ENCODE peak calls at places on chromosome 21, in nine cellular contexts. D is AG09309, B is lower lobe of right lung, N is tibial nerve, S is left ventricle myocardium inferior, F is HFF-Myc, L is Caco-2, P is neural progenitor cell, E is epithelial cell of proximal tubule. X is an unnamed sample.

GRCh38 chr21:31132574-31133242 is 94.4 kb upstream of the KRTAP19-8 start:
- DNase-seq in L (no peak), B (no peak), P (no peak), F (no peak), D (no peak), S (no peak), N (no peak), E (no peak), X (no peak)

GRCh38 chr21:28016571-28016970 is 976.1 kb downstream of the LTN1 start:
- DNase-seq in E (no peak), N (no peak), B (no peak), S (no peak), D (no peak), P (no peak), F (no peak), L (no peak), X (no peak)

GRCh38 chr21:25733859-25734653 is 648 bp downstream of the ATP5PF start:
- DNase-seq in N (no peak), S (no peak), P (no peak), B (no peak), L (no peak), F (no peak), E (no peak), D (no peak), X (no peak)

GRCh38 chr21:35643176-35643575 is 417.1 kb downstream of the SETD4 start:
- DNase-seq in S (no peak), N (no peak), F (no peak), B (no peak), P (no peak), E (no peak), D (no peak), L (no peak), X (no peak)

GRCh38 chr21:36572091-36572490 is 92.2 kb upstream of the CLDN14 start:
- DNase-seq in P (no peak), N (no peak), F (no peak), E (no peak), S (no peak), L (no peak), D (no peak), B (no peak), X (no peak)

GRCh38 chr21:32335601-32336575 is 37.2 kb downstream of the MRAP start:
- DNase-seq in B (no peak), S (no peak), D (no peak), E (no peak), F (no peak), L (no peak), P (no peak), N (no peak), X (no peak)

GRCh38 chr21:24272527-24272938 is 1334.7 kb downstream of the MRPL39 start:
- DNase-seq in P (no peak), D (no peak), N (no peak), F (no peak), L (peak), E (no peak), S (no peak), B (no peak), X (no peak)

GRCh38 chr21:21547368-21547953 is 549.3 kb downstream of the NCAM2 start:
- DNase-seq in P (no peak), D (no peak), F (no peak), N (no peak), S (no peak), L (no peak), B (no peak), E (no peak), X (no peak)

GRCh38 chr21:17550671-17551308 is 37.9 kb downstream of the CXADR start:
- DNase-seq in L (no peak), D (no peak), P (no peak), F (no peak), E (no peak), S (no peak), B (no peak), N (no peak), X (no peak)

GRCh38 chr21:29719561-29719960 is 220.2 kb downstream of the GRIK1 start:
- DNase-seq in D (no peak), N (no peak), P (no peak), S (no peak), F (no peak), E (no peak), B (no peak), L (no peak), X (no peak)

GRCh38 chr21:8997011-8997440 is 1524.4 kb upstream of the TPTE start:
- DNase-seq in B (no peak), N (no peak), P (no peak), E (no peak), F (no peak), L (no peak), S (no peak), D (no peak), X (no peak)

GRCh38 chr21:8991968-8992621 is 1529.3 kb upstream of the TPTE start:
- DNase-seq in D (no peak), B (no peak), F (no peak), N (no peak), E (no peak), P (no peak), S (no peak), L (no peak), X (no peak)

GRCh38 chr21:37565530-37566223 is 199.1 kb downstream of the DYRK1A start:
- DNase-seq in L (peak), S (no peak), D (no peak), E (no peak), N (no peak), F (no peak), P (no peak), B (no peak), X (no peak)

DNA sequence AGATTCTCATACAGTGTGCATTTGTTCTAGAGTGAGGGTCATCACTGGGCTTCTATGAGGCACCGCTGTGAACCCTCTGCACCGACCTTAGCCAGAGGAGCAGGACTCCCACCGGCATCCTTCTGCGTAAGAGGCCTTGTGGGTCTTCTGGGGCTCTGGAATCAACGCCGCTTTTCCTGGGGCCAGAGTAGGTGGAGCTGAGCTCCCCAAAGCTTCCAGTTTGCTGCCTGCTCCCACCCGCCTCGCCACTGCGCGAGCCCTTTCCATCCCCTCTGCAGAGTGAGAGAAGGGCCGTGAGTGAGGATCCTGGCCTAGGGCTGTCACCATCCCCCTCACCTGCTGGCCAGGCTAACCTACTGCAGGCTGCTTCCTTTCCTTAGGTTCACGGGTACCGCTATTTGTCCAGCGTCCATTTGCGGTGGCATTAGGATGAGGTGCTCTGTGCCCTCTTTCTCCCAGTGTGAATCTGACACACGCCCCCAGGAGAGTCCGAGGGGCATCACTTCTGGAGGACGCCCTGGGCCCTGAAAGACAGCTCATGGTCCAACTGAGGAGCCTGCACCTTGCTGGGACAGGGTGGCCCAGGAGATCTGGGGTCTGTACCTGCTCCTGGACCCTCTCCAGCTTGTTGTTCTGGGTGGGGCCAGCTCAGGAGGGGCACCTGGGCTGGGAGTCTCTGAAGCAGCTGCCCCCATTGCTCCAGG is 36.2 kb downstream of the UMODL1 start:
- DNase-seq in D (no peak), B (peak), L (no peak), E (no peak), P (peak), N (no peak), F (no peak), S (no peak), X (no peak)
- TF ChIP-seq CTCF in D (no peak), B (no peak), L (peak), E (no peak), P (no peak), N (no peak), F (no peak), S (no peak), X (no peak)

DNA sequence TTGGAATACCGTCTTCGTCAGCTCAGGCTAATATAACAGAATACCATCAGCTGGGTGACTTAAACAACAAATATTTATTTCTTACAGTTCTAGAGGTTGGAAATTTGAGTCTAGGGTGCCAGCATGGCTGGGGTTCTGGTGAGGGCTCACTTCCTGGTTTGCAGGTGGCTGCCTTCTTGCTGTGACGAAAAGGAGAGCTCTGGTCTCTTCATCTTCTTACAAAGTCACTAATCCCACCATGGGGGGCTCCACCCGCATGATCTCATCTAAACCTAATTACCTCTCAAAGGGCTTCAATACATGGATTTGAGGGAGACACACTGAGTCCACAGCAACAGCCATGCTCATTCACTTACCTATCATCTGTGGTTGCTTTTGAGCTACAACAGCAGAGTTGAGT is 78.3 kb downstream of the PSMG1 start:
- DNase-seq in E (no peak), D (no peak), S (no peak), B (no peak), L (no peak), N (no peak), F (no peak), P (peak), X (no peak)
- H3K4me3 ChIP-seq in E (no peak), D (no peak), S (no peak), B (no peak), L (no peak), N (no peak), F (no peak), P (no peak), X (no peak)

GRCh38 chr21:39153373-39153772 is 29.9 kb downstream of the PSMG1 start:
- DNase-seq in F (no peak), S (no peak), P (peak), L (no peak), N (no peak), B (no peak), E (no peak), D (no peak), X (peak)
- TF ChIP-seq CTCF in F (peak), S (peak), P (peak), L (peak), N (no peak), B (peak), E (peak), D (peak), X (peak)

DNA sequence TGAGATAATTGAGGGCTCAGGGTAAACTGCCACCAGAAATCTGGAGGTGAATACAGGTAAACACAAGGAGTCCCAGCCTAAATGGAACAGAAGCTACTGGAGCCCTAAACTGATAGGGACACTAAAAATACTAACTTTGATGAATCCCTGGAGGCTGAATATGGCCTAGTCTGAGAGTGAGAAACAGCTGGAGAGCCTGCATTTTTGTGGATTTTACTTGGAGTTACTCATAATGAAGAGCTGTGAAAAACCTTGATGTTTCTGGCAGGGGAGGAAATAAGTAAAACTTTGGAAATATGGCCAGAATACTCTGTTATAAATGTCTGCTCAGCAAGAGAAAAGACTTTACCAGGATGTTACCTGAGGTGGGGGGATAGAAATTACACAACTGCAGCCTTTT is 164.4 kb downstream of the LIPI start:
- DNase-seq in D (no peak), N (no peak), E (no peak), P (no peak), S (no peak), L (no peak), F (no peak), B (no peak), X (no peak)
- H3K4me3 ChIP-seq in D (no peak), N (no peak), E (no peak), P (no peak), S (no peak), L (no peak), F (no peak), B (no peak), X (no peak)

GRCh38 chr21:43805275-43805800 is 16.0 kb downstream of the RRP1 start:
- DNase-seq in N (no peak), P (no peak), E (no peak), F (no peak), B (peak), D (no peak), L (no peak), S (no peak), X (no peak)

GRCh38 chr21:43808832-43809251 is 19.5 kb downstream of the RRP1 start:
- DNase-seq in F (no peak), N (no peak), E (no peak), L (no peak), S (no peak), D (no peak), P (no peak), B (no peak), X (no peak)

GRCh38 chr21:43808367-43808766 is 19.0 kb downstream of the RRP1 start:
- DNase-seq in S (no peak), F (no peak), P (no peak), N (no peak), E (no peak), L (no peak), D (no peak), B (no peak), X (no peak)

GRCh38 chr21:43803558-43804300 is 14.4 kb downstream of the RRP1 start:
- DNase-seq in D (no peak), N (no peak), B (no peak), P (no peak), S (no peak), E (no peak), F (no peak), L (no peak), X (no peak)

DNA sequence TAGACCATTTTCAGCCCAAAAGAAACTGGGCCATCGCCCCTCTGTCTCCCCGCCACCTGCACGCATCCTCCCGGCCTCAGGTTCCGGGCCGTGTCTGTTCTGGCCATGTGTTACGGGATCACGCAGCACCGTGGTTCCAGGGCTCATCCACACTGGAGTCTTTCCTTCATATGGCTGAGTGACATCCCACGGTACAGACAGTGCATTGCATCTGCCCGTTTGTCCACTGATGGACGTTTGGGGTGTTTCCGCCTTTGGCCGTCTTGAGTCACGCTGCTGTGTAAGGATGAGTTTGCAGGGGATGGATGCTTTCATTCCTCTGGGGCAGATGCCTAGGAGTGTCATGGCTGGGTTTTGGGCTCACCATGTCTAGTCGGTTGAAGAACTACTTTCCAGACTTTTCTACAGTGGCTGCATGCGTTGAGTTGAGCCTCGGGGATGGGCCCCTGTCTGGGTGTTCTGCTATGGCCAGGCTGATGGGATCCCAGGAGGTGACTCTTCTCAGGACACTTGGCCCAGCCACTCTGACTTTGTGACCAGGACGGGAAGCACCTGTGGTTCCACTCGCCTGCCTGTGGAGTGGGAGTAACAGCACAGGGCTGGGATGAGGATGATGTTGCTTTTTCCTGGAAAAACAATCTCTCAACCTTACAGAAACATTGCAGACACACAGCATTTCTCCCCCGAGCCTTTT is 16.8 kb downstream of the RRP1 start:
- DNase-seq in E (no peak), N (no peak), F (no peak), P (no peak), S (no peak), D (no peak), L (no peak), B (no peak), X (no peak)
- TF ChIP-seq CTCF in E (no peak), N (no peak), F (no peak), P (no peak), S (no peak), D (no peak), L (no peak), B (no peak), X (no peak)

DNA sequence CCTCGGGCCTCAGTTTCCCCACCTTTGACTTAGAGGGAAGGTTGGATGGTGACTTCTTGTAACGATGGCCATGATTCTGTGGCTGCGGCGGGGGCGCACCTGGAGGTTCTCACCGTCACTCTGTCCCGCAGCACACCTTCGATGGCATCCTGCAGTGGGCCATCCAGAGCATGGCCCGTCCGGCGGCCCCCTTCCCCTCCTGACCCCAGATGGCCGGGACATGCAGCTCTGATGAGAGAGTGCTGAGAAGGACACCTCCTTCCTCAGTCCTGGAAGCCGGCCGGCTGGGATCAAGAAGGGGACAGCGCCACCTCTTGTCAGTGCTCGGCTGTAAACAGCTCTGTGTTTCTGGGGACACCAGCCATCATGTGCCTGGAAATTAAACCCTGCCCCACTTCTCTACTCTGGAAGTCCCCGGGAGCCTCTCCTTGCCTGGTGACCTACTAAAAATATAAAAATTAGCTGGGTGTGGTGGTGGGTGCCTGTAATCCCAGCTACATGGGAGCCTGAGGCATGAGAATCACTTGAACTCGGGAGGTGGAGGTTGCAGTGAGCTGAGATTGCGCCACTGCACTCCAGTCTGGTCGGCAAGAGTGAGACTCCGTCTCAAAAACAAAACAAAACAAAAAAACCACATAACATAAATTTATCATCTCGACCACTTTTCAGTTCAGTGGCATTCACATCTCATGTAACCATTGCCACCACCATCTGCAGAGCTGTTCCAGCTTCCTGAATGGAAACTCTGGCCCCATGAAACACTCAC is 2.1 kb upstream of the PFKL start:
- DNase-seq in F (peak), B (peak), S (peak), L (peak), D (peak), E (no peak), N (peak), P (peak), X (peak)
- H3K4me3 ChIP-seq in F (no peak), B (no peak), S (no peak), L (no peak), D (no peak), E (no peak), N (no peak), P (no peak), X (no peak)

GRCh38 chr21:45498646-45499000 is 43.6 kb downstream of the SLC19A1 start:
- DNase-seq in P (no peak), S (no peak), N (no peak), E (no peak), F (no peak), D (no peak), B (peak), L (no peak), X (no peak)
- TF ChIP-seq CTCF in P (no peak), S (no peak), N (no peak), E (no peak), F (no peak), D (no peak), B (no peak), L (no peak), X (no peak)

GRCh38 chr21:34128674-34129038 is 55.3 kb downstream of the MRPS6 start:
- DNase-seq in E (no peak), N (no peak), S (no peak), D (no peak), B (no peak), F (no peak), P (no peak), L (no peak), X (no peak)

GRCh38 chr21:34131586-34131985 is 58.2 kb downstream of the MRPS6 start:
- DNase-seq in L (no peak), D (no peak), E (no peak), N (no peak), S (no peak), P (no peak), F (no peak), B (no peak), X (no peak)

GRCh38 chr21:34129039-34129891 is 55.9 kb downstream of the MRPS6 start:
- DNase-seq in P (peak), L (no peak), S (peak), N (no peak), B (no peak), F (peak), E (peak), D (peak), X (peak)

GRCh38 chr21:34130598-34130985 is 57.2 kb downstream of the MRPS6 start:
- DNase-seq in P (no peak), B (no peak), E (no peak), S (no peak), N (no peak), F (no peak), D (no peak), L (no peak), X (no peak)

GRCh38 chr21:34129971-34130597 is 56.7 kb downstream of the MRPS6 start:
- DNase-seq in B (no peak), S (no peak), N (no peak), P (peak), F (no peak), E (no peak), D (no peak), L (no peak), X (no peak)
- H3K4me3 ChIP-seq in B (no peak), S (peak), N (no peak), P (peak), F (no peak), E (no peak), D (no peak), L (no peak), X (no peak)

X was measured in LNCaP clone FGC.